ENCODE peak calls at places on chromosomes 5 and 9, in eight cellular contexts. W, Q, R, G, U, H, O and V are unnamed samples.

GRCh38 chr5:111929892-111930291 is 172.9 kb upstream of the NREP start:
- DNase-seq in W (no peak), Q (peak), R (no peak), G (no peak), U (no peak), H (no peak), O (peak), V (no peak)

GRCh38 chr9:249025-249424 is 34.4 kb downstream of the DOCK8 start:
- DNase-seq in W (peak), Q (no peak), R (no peak), G (peak), U (no peak), H (no peak), O (no peak), V (no peak)

GRCh38 chr9:18149457-18150011 is 324.4 kb upstream of the ADAMTSL1 start:
- DNase-seq in W (no peak), Q (peak), R (no peak), G (no peak), U (no peak), H (no peak), O (no peak), V (no peak)

GRCh38 chr5:126003309-126003708 is 419.9 kb upstream of the GRAMD2B start:
- DNase-seq in W (peak), Q (peak), R (no peak), G (no peak), U (no peak), H (no peak), O (peak), V (no peak)

GRCh38 chr5:6905423-6905822 is 192.2 kb downstream of the TENT4A start:
- DNase-seq in W (no peak), Q (no peak), R (no peak), G (no peak), U (no peak), H (no peak), O (no peak), V (no peak)

GRCh38 chr5:90293931-90294330 is 115.6 kb downstream of the CETN3 start:
- DNase-seq in W (peak), Q (no peak), R (no peak), G (no peak), U (no peak), H (no peak), O (peak), V (no peak)

GRCh38 chr5:116806879-116807278 is 232.3 kb upstream of the SEMA6A start:
- DNase-seq in W (no peak), Q (no peak), R (no peak), G (no peak), U (no peak), H (no peak), O (no peak), V (no peak)

GRCh38 chr5:159732220-159732619 is 184.1 kb upstream of the ADRA1B start:
- DNase-seq in W (peak), Q (peak), R (no peak), G (no peak), U (no peak), H (no peak), O (peak), V (peak)

GRCh38 chr9:133429641-133430161 is 7.5 kb downstream of the ADAMTS13 start:
- DNase-seq in W (no peak), Q (peak), R (no peak), G (no peak), U (no peak), H (no peak), O (peak), V (peak)

GRCh38 chr5:37071901-37072581 is 177.1 kb downstream of the CPLANE1 start:
- DNase-seq in W (no peak), Q (peak), R (no peak), G (no peak), U (no peak), H (no peak), O (peak), V (no peak)

GRCh38 chr9:131676431-131676972 is 63.4 kb downstream of the RAPGEF1 start:
- DNase-seq in W (no peak), Q (peak), R (no peak), G (peak), U (no peak), H (peak), O (no peak), V (no peak)

GRCh38 chr9:121508415-121508814 is 8.8 kb upstream of the GGTA1 start:
- DNase-seq in W (no peak), Q (no peak), R (no peak), G (no peak), U (no peak), H (no peak), O (no peak), V (no peak)

GRCh38 chr5:178583279-178583678 is 6.9 kb downstream of the COL23A1 start:
- DNase-seq in W (no peak), Q (no peak), R (no peak), G (no peak), U (no peak), H (no peak), O (no peak), V (no peak)